ENCODE peak calls at places on chromosomes 4 and X, in ten cellular contexts. L is HCT116, N is stomach, B is suprapubic skin, X is upper lobe of left lung, V is prostate gland, H is spleen, R is GM12892, C is endothelial cell of umbilical vein, F is transverse colon. G is an unnamed sample.

GRCh38 chrX:131041652-131042051 is 16.5 kb upstream of the ARHGAP36 start:
- DNase-seq in L (no peak), N (no peak), B (no peak), X (no peak), V (no peak), H (no peak), R (no peak), C (no peak), F (no peak), G (no peak)

GRCh38 chr4:79174855-79175254 is 151.0 kb downstream of the NAA11 start:
- DNase-seq in L (no peak), N (no peak), B (no peak), X (no peak), V (no peak), H (no peak), R (no peak), C (no peak), F (no peak), G (no peak)

GRCh38 chrX:153457136-153457825 is 11.4 kb upstream of the TREX2 start:
- DNase-seq in L (no peak), N (no peak), B (no peak), X (no peak), V (no peak), H (peak; percentile 67), R (no peak), C (no peak), F (no peak), G (no peak)

GRCh38 chrX:16722481-16722880 is 3.1 kb downstream of the SYAP1 start:
- DNase-seq in L (no peak), N (no peak), B (no peak), X (no peak), V (no peak), H (no peak), R (no peak), C (no peak), F (no peak), G (no peak)

GRCh38 chrX:108945883-108946523 is 209.6 kb upstream of the IRS4 start:
- DNase-seq in L (peak; percentile 36), N (no peak), B (no peak), X (no peak), V (no peak), H (no peak), R (no peak), C (no peak), F (no peak), G (no peak)

GRCh38 chrX:118272237-118272636 is 73.7 kb upstream of the WDR44 start:
- DNase-seq in L (no peak), N (no peak), B (no peak), X (no peak), V (no peak), H (no peak), R (no peak), C (peak; percentile 42), F (no peak), G (no peak)

GRCh38 chr4:92268642-92269041 is 35.1 kb upstream of the GRID2 start:
- DNase-seq in L (no peak), N (no peak), B (no peak), X (no peak), V (no peak), H (no peak), R (no peak), C (no peak), F (no peak), G (no peak)

GRCh38 chr4:16686195-16686594 is 212.2 kb downstream of the LDB2 start:
- DNase-seq in L (no peak), N (no peak), B (no peak), X (no peak), V (no peak), H (no peak), R (no peak), C (peak; percentile 82), F (no peak), G (no peak)

GRCh38 chr4:173511787-173512361 is 18.2 kb downstream of the HAND2 start:
- DNase-seq in L (no peak), N (no peak), B (no peak), X (no peak), V (no peak), H (no peak), R (no peak), C (no peak), F (no peak), G (no peak)

GRCh38 chr4:173506780-173507211 is 23.2 kb downstream of the HAND2 start:
- DNase-seq in L (no peak), N (no peak), B (peak; percentile 56), X (no peak), V (no peak), H (no peak), R (no peak), C (no peak), F (no peak), G (no peak)

GRCh38 chr4:173507471-173508385 is 22.3 kb downstream of the HAND2 start:
- DNase-seq in L (no peak), N (no peak), B (no peak), X (no peak), V (no peak), H (no peak), R (no peak), C (no peak), F (no peak), G (no peak)

GRCh38 chr4:173508386-173509002 is 21.5 kb downstream of the HAND2 start:
- DNase-seq in L (no peak), N (no peak), B (no peak), X (no peak), V (no peak), H (no peak), R (no peak), C (no peak), F (no peak), G (no peak)

DNA sequence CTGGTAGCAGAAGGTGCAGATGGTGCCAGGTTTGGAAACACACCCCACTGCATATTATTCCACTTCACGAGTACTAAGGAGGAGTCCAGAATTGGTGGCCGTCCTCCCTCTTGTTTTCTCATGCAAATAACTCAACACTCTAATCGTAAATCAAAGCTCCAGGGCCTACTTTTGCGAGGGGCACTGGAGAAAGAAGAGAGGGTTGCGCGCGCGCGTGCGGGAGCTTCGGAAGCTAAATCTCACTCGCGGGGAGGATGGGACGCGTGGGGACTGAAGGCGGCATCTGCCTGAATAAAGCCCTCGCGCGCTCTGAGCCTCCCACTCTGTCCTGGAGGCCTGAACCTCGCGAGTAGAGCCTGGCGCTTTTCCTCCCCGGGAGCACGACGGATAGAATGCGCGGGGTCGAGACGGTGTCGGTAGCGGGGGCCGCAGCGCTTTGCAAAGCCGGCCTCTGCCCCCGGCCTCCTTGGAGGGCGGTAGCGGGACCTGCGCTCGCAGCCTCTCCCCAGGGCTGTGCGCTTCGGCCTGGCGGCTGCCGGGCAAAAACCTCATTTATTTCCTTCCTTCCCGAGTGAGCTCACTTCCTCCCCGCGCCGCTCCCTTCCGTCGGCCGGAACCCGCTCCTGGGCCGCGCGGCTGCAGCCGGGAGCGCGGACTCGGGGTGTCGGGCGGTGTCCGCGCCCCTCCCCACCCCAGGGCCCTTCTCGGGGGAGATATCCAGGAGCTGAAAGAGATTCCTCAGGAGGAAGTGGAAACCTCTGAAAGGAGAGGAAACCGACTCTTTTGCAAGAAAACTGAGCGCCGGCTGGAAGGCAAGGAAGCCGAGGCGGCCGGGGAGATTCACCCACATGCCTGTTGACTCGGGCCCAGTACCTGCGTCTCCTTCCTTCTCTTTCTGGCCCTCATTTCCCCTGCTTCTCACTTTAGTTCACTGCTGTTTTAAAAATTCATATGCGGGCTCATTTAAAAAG is 20.7 kb downstream of the HAND2 start:
- DNase-seq in L (no peak), N (no peak), B (no peak), X (no peak), V (no peak), H (no peak), R (no peak), C (no peak), F (no peak), G (no peak)
- TF ChIP-seq POLR2A in L (no peak), N (no peak), B (no peak), X (no peak), V (no peak), H (no peak), R (no peak), C (no peak), F (peak; percentile 23), G (no peak)

DNA sequence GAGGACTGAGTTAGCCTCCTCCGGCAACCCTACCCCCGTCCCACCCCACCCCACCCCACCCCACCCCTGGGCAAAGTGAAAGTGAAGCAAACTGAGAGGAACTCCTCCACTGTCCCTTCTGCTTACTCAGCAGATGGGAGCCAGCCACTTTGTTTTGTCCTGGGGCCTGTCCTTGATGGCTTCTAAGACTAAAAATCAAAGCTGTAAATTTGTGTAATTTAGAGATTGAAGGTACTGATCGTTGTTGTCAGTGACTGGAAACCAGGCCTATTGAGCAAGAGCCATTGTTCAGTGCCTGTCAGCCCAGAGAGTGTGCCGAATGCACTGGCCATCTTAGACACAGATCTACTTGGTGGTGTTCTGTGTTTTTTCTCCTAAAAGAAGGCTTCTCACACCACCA is 161.9 kb downstream of the CBR4 start:
- DNase-seq in L (no peak), N (no peak), B (no peak), X (peak; percentile 26), V (peak; percentile 29), H (no peak), R (no peak), C (peak; percentile 37), F (no peak), G (no peak)
- TF ChIP-seq POLR2AphosphoS5 in L (no peak), N (no peak), B (no peak), X (no peak), V (no peak), H (no peak), R (no peak), C (no peak), F (peak; percentile 6), G (no peak)

DNA sequence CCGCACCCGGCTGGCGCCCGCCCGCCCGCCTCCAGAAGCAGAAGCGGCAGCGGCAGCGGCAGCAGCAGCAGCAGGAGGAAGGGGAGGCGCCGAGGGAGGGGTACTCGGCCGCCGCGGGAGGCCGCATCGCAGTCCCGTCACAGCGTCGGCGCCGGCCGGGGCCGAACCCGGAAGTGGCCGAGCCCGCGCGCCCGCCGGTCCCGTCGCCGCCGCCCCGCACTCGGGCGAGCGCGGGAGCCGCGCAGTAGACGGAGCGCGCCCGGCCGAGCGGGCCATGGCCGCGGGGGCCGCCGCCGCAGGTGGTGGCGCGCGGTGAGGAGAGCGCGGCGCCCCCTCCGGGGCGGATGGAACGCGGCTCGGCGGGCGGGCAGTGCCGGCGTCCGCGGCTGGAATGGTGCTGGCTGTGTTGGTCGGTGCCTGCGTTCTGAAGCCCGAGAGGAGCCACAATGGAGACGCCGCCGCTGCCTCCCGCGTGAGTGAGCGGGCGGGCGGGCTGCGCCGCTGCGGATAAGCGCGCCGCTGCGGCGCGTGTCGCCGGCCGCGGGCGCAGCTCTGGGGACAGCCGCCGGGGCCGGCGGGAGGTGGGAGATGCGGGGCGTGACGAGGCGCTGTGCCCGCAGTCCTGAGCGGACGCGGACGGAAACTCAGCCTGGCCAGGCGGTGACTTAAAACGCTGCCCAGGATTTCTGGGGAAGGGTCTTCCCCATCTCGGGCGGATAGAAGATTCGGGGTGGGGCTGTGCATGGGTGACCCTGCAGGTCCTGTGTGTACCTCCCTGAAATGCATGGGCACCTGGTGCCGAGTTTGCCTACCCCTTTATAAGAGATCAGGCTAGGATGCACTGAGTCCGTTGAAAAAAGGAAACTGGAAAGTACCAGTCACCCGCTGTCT is at the start of gene KLHL2:
- DNase-seq in L (no peak), N (peak; percentile 86), B (peak; percentile 66), X (peak; percentile 92), V (peak; percentile 78), H (peak; percentile 97), R (peak; percentile 72), C (peak; percentile 80), F (peak; percentile 85), G (peak; percentile 83)
- TF ChIP-seq POLR2A in L (peak; percentile 66), N (no peak), B (peak; percentile 77), X (peak; percentile 58), V (peak; percentile 36), H (no peak), R (peak; percentile 65), C (peak; percentile 73), F (no peak), G (no peak)

DNA sequence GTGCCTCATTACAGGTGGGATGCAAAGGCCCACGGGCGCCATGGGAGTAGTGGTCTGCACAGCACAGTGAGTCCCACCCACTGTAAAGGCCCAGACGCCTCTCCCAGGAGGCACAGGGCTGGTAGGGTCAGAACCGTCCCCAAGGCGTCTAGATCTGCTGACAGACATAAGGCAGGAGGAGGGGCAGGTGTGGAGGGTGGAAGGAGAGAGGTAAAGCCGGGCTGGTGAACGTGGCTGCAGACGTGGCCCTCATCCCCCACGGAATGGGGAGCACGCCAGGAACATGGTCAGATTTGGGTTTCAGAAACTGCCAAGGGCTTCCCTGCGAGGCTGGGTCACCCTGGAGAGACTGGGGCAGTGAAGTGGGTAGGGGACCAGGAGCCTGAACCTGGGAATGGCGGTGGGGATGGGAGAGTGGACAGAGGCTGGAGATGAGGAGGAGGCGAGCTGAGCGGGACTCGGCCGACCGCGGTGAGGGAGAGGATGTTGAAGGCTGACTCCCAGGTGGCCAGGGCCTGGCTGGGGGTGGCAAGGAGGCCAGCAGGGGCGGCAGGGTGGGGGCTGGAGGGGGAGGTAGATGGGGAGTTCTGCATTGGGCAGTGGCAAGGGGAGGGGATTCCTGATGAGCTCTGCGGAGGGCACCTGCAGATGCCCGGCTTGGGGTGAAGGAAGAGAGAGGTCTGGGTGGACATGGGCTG is 184.9 kb downstream of the AFAP1 start:
- DNase-seq in L (no peak), N (no peak), B (no peak), X (no peak), V (no peak), H (peak; percentile 71), R (no peak), C (no peak), F (no peak), G (no peak)
- TF ChIP-seq POLR2AphosphoS5 in L (no peak), N (no peak), B (no peak), X (no peak), V (no peak), H (no peak), R (no peak), C (peak; percentile 18), F (no peak), G (no peak)

G was measured in GM12891.